ENCODE peak calls at places on chromosomes 13 and 19, in nine cellular contexts. One of them, this sample, is unnamed.

GRCh38 chr13:109816112-109816978 is 30.0 kb upstream of the IRS2 start:
- DNase-seq in body of pancreas: peak; percentile 70
- DNase-seq in dorsolateral prefrontal cortex: no peak
- DNase-seq in fibroblast of mammary gland: peak; percentile 22
- DNase-seq in astrocyte of the cerebellum: no peak
- DNase-seq in tibial artery: no peak
- DNase-seq in fibroblast of pulmonary artery: no peak
- DNase-seq in pancreas: peak; percentile 67
- DNase-seq in GM12865: no peak
- DNase-seq in this sample: no peak

GRCh38 chr13:82330499-82330898 is 1551.8 kb downstream of the SLITRK1 start:
- DNase-seq in dorsolateral prefrontal cortex: no peak
- DNase-seq in fibroblast of pulmonary artery: peak; percentile 44
- DNase-seq in astrocyte of the cerebellum: no peak
- DNase-seq in pancreas: no peak
- DNase-seq in GM12865: peak; percentile 13
- DNase-seq in fibroblast of mammary gland: peak; percentile 21
- DNase-seq in body of pancreas: no peak
- DNase-seq in tibial artery: no peak
- DNase-seq in this sample: no peak

GRCh38 chr13:112545866-112546265 is 42.1 kb downstream of the TUBGCP3 start:
- DNase-seq in astrocyte of the cerebellum: peak; percentile 42
- DNase-seq in dorsolateral prefrontal cortex: no peak
- DNase-seq in GM12865: no peak
- DNase-seq in body of pancreas: no peak
- DNase-seq in fibroblast of pulmonary artery: peak; percentile 79
- DNase-seq in tibial artery: no peak
- DNase-seq in pancreas: no peak
- DNase-seq in fibroblast of mammary gland: peak; percentile 84
- DNase-seq in this sample: no peak

GRCh38 chr19:35318679-35319448 is 10.1 kb upstream of the CD22 start:
- DNase-seq in fibroblast of mammary gland: peak; percentile 82
- DNase-seq in fibroblast of pulmonary artery: peak; percentile 76
- DNase-seq in tibial artery: peak; percentile 77
- DNase-seq in GM12865: no peak
- DNase-seq in pancreas: peak; percentile 20
- DNase-seq in body of pancreas: peak; percentile 39
- DNase-seq in dorsolateral prefrontal cortex: peak; percentile 83
- DNase-seq in astrocyte of the cerebellum: no peak
- DNase-seq in this sample: peak; percentile 13

GRCh38 chr19:49635530-49636229 is 4.3 kb downstream of the RRAS start:
- DNase-seq in dorsolateral prefrontal cortex: no peak
- DNase-seq in astrocyte of the cerebellum: no peak
- DNase-seq in tibial artery: no peak
- DNase-seq in body of pancreas: no peak
- DNase-seq in pancreas: no peak
- DNase-seq in fibroblast of pulmonary artery: no peak
- DNase-seq in GM12865: no peak
- DNase-seq in fibroblast of mammary gland: peak; percentile 20
- DNase-seq in this sample: no peak

GRCh38 chr19:51338563-51339312 is 3.2 kb downstream of the VSIG10L start:
- DNase-seq in astrocyte of the cerebellum: peak; percentile 31
- DNase-seq in body of pancreas: peak; percentile 88
- DNase-seq in pancreas: peak; percentile 79
- DNase-seq in dorsolateral prefrontal cortex: peak; percentile 65
- DNase-seq in fibroblast of pulmonary artery: peak; percentile 74
- DNase-seq in tibial artery: peak; percentile 92
- DNase-seq in fibroblast of mammary gland: peak; percentile 64
- DNase-seq in GM12865: peak; percentile 89
- DNase-seq in this sample: peak; percentile 66

GRCh38 chr13:50126378-50127016 is 111.3 kb downstream of the KCNRG start:
- DNase-seq in astrocyte of the cerebellum: no peak
- DNase-seq in body of pancreas: no peak
- DNase-seq in dorsolateral prefrontal cortex: no peak
- DNase-seq in GM12865: peak; percentile 35
- DNase-seq in fibroblast of pulmonary artery: peak; percentile 54
- DNase-seq in tibial artery: no peak
- DNase-seq in fibroblast of mammary gland: peak; percentile 41
- DNase-seq in pancreas: no peak
- DNase-seq in this sample: no peak

GRCh38 chr13:114097504-114097892 is 34.9 kb downstream of the RASA3 start:
- DNase-seq in fibroblast of mammary gland: no peak
- DNase-seq in dorsolateral prefrontal cortex: peak; percentile 40
- DNase-seq in GM12865: no peak
- DNase-seq in fibroblast of pulmonary artery: no peak
- DNase-seq in tibial artery: no peak
- DNase-seq in body of pancreas: no peak
- DNase-seq in astrocyte of the cerebellum: no peak
- DNase-seq in pancreas: no peak
- DNase-seq in this sample: no peak

GRCh38 chr13:40069173-40070044 is 413.9 kb downstream of the COG6 start:
- DNase-seq in dorsolateral prefrontal cortex: peak; percentile 55
- DNase-seq in body of pancreas: peak; percentile 88
- DNase-seq in astrocyte of the cerebellum: peak; percentile 49
- DNase-seq in pancreas: peak; percentile 80
- DNase-seq in tibial artery: peak; percentile 85
- DNase-seq in GM12865: peak; percentile 79
- DNase-seq in fibroblast of mammary gland: peak; percentile 83
- DNase-seq in fibroblast of pulmonary artery: peak; percentile 88
- DNase-seq in this sample: peak; percentile 25

GRCh38 chr13:42883771-42884170 is 102.4 kb downstream of the FAM216B start:
- DNase-seq in pancreas: peak; percentile 14
- DNase-seq in fibroblast of mammary gland: peak; percentile 82
- DNase-seq in astrocyte of the cerebellum: no peak
- DNase-seq in GM12865: peak; percentile 12
- DNase-seq in fibroblast of pulmonary artery: peak; percentile 79
- DNase-seq in tibial artery: no peak
- DNase-seq in dorsolateral prefrontal cortex: no peak
- DNase-seq in body of pancreas: peak; percentile 10
- DNase-seq in this sample: no peak

GRCh38 chr19:43525836-43526771 is 897 bp downstream of the ETHE1 start:
- DNase-seq in astrocyte of the cerebellum: no peak
- DNase-seq in fibroblast of mammary gland: no peak
- DNase-seq in pancreas: peak; percentile 45
- DNase-seq in dorsolateral prefrontal cortex: no peak
- DNase-seq in body of pancreas: peak; percentile 43
- DNase-seq in GM12865: peak; percentile 23
- DNase-seq in tibial artery: peak; percentile 74
- DNase-seq in fibroblast of pulmonary artery: no peak
- DNase-seq in this sample: no peak

GRCh38 chr19:13640611-13641010 is 123.7 kb upstream of the MRI1 start:
- DNase-seq in fibroblast of pulmonary artery: no peak
- DNase-seq in fibroblast of mammary gland: no peak
- DNase-seq in astrocyte of the cerebellum: no peak
- DNase-seq in pancreas: no peak
- DNase-seq in tibial artery: no peak
- DNase-seq in GM12865: no peak
- DNase-seq in body of pancreas: no peak
- DNase-seq in dorsolateral prefrontal cortex: no peak
- DNase-seq in this sample: no peak

GRCh38 chr19:49057636-49058234 is at the start of gene CGB7:
- DNase-seq in dorsolateral prefrontal cortex: no peak
- DNase-seq in body of pancreas: peak; percentile 85
- DNase-seq in tibial artery: peak; percentile 80
- DNase-seq in fibroblast of pulmonary artery: peak; percentile 47
- DNase-seq in pancreas: peak; percentile 80
- DNase-seq in astrocyte of the cerebellum: no peak
- DNase-seq in fibroblast of mammary gland: peak; percentile 38
- DNase-seq in GM12865: no peak
- DNase-seq in this sample: peak; percentile 22

GRCh38 chr19:31537136-31537535 is 187.9 kb upstream of the TSHZ3 start:
- DNase-seq in fibroblast of pulmonary artery: no peak
- DNase-seq in pancreas: no peak
- DNase-seq in dorsolateral prefrontal cortex: no peak
- DNase-seq in body of pancreas: no peak
- DNase-seq in GM12865: no peak
- DNase-seq in tibial artery: no peak
- DNase-seq in fibroblast of mammary gland: no peak
- DNase-seq in astrocyte of the cerebellum: no peak
- DNase-seq in this sample: no peak

GRCh38 chr13:76398426-76398825 is 487.8 kb downstream of the KCTD12 start:
- DNase-seq in astrocyte of the cerebellum: no peak
- DNase-seq in dorsolateral prefrontal cortex: no peak
- DNase-seq in tibial artery: no peak
- DNase-seq in pancreas: no peak
- DNase-seq in GM12865: no peak
- DNase-seq in fibroblast of pulmonary artery: peak; percentile 3
- DNase-seq in body of pancreas: no peak
- DNase-seq in fibroblast of mammary gland: peak; percentile 85
- DNase-seq in this sample: no peak

DNA sequence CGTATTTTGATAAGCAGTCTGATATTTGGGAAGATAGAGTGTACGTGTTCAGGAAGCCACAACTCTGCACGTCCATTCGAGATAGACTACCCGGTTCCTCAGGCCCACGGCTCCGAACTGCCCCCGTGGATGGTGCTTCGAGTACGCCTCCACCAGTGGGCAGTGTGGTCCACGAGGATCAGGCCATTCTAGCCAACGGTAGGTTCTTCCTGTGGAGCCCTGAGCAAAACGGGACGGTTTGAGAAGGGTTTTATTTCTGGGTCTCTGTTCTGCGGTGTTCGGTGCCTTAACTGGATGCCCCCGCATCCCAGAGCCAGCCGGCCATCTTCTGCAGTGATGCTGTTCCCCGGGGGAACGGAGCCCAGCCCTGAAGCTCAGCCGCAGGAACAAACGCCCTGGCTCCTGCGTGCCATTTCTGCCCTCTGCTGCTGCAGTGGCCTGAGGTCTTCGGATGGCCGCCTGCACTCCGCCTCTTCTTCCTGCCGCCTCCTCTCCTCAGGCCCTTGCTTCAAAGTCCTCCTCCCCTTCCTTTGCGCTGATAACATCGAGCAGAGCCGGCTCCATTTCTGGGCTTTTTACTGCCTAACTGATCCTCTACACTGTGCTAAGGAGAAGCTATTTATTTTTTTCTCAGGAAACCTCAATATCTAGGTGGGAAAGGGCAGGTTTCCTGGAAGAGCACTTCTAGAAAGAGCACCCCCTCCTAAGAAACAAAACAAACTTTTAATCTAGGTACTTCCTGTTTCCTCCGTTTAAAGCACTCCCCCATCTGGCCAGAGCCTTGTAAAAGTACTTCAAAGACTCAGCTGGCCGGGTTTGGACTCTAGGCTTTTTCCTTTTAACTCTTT is 36.2 kb upstream of the SLC46A3 start:
- DNase-seq in body of pancreas: no peak
- DNase-seq in astrocyte of the cerebellum: no peak
- DNase-seq in fibroblast of mammary gland: no peak
- DNase-seq in dorsolateral prefrontal cortex: no peak
- DNase-seq in fibroblast of pulmonary artery: peak; percentile 68
- DNase-seq in tibial artery: no peak
- DNase-seq in pancreas: no peak
- DNase-seq in GM12865: no peak
- DNase-seq in this sample: no peak
- H3K4me3 ChIP-seq in body of pancreas: no peak overlapping the region
- H3K4me3 ChIP-seq in astrocyte of the cerebellum: no peak overlapping the region
- H3K4me3 ChIP-seq in fibroblast of mammary gland: no peak overlapping the region
- H3K4me3 ChIP-seq in dorsolateral prefrontal cortex: peak overlapping the region; percentile 40
- H3K4me3 ChIP-seq in fibroblast of pulmonary artery: no peak overlapping the region
- H3K4me3 ChIP-seq in tibial artery: no peak overlapping the region
- H3K4me3 ChIP-seq in pancreas: no peak overlapping the region
- H3K4me3 ChIP-seq in GM12865: no peak overlapping the region
- H3K4me3 ChIP-seq in this sample: peak overlapping the region; percentile 36

DNA sequence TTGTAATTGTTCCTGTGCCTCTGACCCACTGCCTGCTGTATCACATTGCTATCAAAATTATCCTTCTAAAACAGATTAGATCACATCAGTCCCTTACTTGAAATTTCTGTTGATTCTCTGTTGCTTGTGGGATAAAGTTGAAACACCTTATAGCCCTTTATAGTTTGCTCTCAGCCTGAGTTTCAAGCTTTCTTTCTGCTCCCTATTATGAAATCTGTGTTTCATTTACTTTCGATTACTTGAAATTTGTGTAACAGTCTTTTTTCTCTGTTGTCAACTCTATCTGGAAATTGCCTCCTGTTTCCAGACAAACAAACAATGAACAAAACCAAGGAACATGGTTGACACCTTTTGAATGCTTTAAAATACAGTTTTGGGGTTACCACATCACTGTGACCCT is 167.9 kb downstream of the PDS5B start:
- DNase-seq in astrocyte of the cerebellum: no peak
- DNase-seq in dorsolateral prefrontal cortex: no peak
- DNase-seq in fibroblast of mammary gland: no peak
- DNase-seq in GM12865: no peak
- DNase-seq in body of pancreas: no peak
- DNase-seq in tibial artery: no peak
- DNase-seq in pancreas: no peak
- DNase-seq in fibroblast of pulmonary artery: no peak
- DNase-seq in this sample: no peak
- H3K4me3 ChIP-seq in astrocyte of the cerebellum: no peak overlapping the region
- H3K4me3 ChIP-seq in dorsolateral prefrontal cortex: no peak overlapping the region
- H3K4me3 ChIP-seq in fibroblast of mammary gland: no peak overlapping the region
- H3K4me3 ChIP-seq in GM12865: no peak overlapping the region
- H3K4me3 ChIP-seq in body of pancreas: no peak overlapping the region
- H3K4me3 ChIP-seq in tibial artery: no peak overlapping the region
- H3K4me3 ChIP-seq in pancreas: no peak overlapping the region
- H3K4me3 ChIP-seq in fibroblast of pulmonary artery: no peak overlapping the region
- H3K4me3 ChIP-seq in this sample: no peak overlapping the region

GRCh38 chr19:40367577-40368434 is 19.3 kb downstream of the PLD3 start:
- DNase-seq in body of pancreas: no peak
- DNase-seq in dorsolateral prefrontal cortex: no peak
- DNase-seq in GM12865: no peak
- DNase-seq in fibroblast of mammary gland: no peak
- DNase-seq in pancreas: no peak
- DNase-seq in tibial artery: peak; percentile 62
- DNase-seq in astrocyte of the cerebellum: no peak
- DNase-seq in fibroblast of pulmonary artery: no peak
- DNase-seq in this sample: no peak
- H3K4me3 ChIP-seq in body of pancreas: no peak overlapping the region
- H3K4me3 ChIP-seq in dorsolateral prefrontal cortex: peak overlapping the region; percentile 62
- H3K4me3 ChIP-seq in GM12865: no peak overlapping the region
- H3K4me3 ChIP-seq in fibroblast of mammary gland: no peak overlapping the region
- H3K4me3 ChIP-seq in pancreas: no peak overlapping the region
- H3K4me3 ChIP-seq in tibial artery: no peak overlapping the region
- H3K4me3 ChIP-seq in astrocyte of the cerebellum: no peak overlapping the region
- H3K4me3 ChIP-seq in fibroblast of pulmonary artery: no peak overlapping the region
- H3K4me3 ChIP-seq in this sample: no peak overlapping the region

DNA sequence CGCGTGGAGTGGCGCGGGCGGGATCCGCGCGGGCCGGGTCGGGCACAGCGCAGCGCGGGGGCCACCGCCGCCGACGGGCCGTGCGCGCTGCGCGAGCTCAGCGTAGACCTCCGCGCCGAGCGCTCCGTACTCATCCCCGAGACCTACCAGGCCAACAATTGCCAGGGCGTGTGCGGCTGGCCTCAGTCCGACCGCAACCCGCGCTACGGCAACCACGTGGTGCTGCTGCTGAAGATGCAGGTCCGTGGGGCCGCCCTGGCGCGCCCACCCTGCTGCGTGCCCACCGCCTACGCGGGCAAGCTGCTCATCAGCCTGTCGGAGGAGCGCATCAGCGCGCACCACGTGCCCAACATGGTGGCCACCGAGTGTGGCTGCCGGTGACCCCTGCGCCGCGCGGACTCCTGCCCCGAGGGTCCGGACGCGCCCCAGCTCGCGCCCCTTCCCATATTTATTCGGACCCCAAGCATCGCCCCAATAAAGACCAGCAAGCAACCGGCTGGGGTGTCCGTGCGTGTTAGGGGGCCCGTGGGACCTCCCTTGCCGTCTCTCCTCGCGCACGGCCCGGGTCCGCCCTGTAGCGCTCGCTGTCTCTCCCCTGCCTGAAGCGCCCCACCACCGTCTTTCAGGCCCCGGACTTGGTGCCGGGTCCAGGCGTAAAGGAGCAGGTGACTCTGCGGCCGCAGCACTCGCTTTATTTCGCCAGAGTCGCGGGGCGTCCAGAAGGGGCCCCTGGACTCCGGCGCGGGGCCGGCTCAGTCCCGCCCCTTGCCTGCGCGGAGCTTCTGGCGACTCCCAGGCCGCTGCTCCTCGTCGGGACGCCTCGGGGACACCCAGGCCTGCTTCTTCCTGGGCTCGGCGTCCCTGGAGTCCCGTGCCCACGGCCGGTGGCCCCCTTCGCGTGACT is 2.7 kb downstream of the AMH start:
- DNase-seq in tibial artery: no peak
- DNase-seq in GM12865: no peak
- DNase-seq in fibroblast of pulmonary artery: no peak
- DNase-seq in fibroblast of mammary gland: no peak
- DNase-seq in body of pancreas: no peak
- DNase-seq in pancreas: no peak
- DNase-seq in astrocyte of the cerebellum: no peak
- DNase-seq in dorsolateral prefrontal cortex: no peak
- DNase-seq in this sample: no peak
- H3K4me3 ChIP-seq in tibial artery: no peak overlapping the region
- H3K4me3 ChIP-seq in GM12865: no peak overlapping the region
- H3K4me3 ChIP-seq in fibroblast of pulmonary artery: no peak overlapping the region
- H3K4me3 ChIP-seq in fibroblast of mammary gland: no peak overlapping the region
- H3K4me3 ChIP-seq in body of pancreas: no peak overlapping the region
- H3K4me3 ChIP-seq in pancreas: no peak overlapping the region
- H3K4me3 ChIP-seq in astrocyte of the cerebellum: no peak overlapping the region
- H3K4me3 ChIP-seq in dorsolateral prefrontal cortex: peak overlapping the region; percentile 42
- H3K4me3 ChIP-seq in this sample: peak overlapping the region; percentile 34

This sample was measured in thoracic aorta.